ENCODE peak calls at places on chromosomes 12 and 14, in six cellular contexts. M is spleen, T is brain microvascular endothelial cell, B is cardiac muscle cell, J is psoas muscle, O is AG10803. S is an unnamed sample.

GRCh38 chr14:91349481-91350074 is 68.0 kb downstream of the CCDC88C start:
- DNase-seq in M (peak; percentile 45), T (no peak), B (no peak), J (no peak), O (no peak), S (no peak)

GRCh38 chr14:36183402-36183801 is 6.9 kb upstream of the PTCSC3 start:
- DNase-seq in M (no peak), T (no peak), B (no peak), J (no peak), O (no peak), S (no peak)

GRCh38 chr12:109705291-109705690 is 8.3 kb upstream of the FAM222A start:
- DNase-seq in M (no peak), T (no peak), B (no peak), J (no peak), O (no peak), S (no peak)

GRCh38 chr14:53190938-53191337 is 37.8 kb upstream of the DDHD1 start:
- DNase-seq in M (no peak), T (no peak), B (peak; percentile 29), J (no peak), O (no peak), S (peak; percentile 58)

GRCh38 chr14:64720190-64720589 is 16.0 kb downstream of the PLEKHG3 start:
- DNase-seq in M (no peak), T (peak; percentile 90), B (no peak), J (peak; percentile 13), O (peak; percentile 66), S (peak; percentile 86)

GRCh38 chr14:44081146-44081545 is 425.9 kb downstream of the FSCB start:
- DNase-seq in M (no peak), T (no peak), B (no peak), J (no peak), O (no peak), S (peak; percentile 9)

GRCh38 chr12:10243803-10244520 is 31.3 kb downstream of the GABARAPL1 start:
- DNase-seq in M (no peak), T (no peak), B (no peak), J (no peak), O (no peak), S (no peak)

GRCh38 chr12:49895773-49896172 is 7.9 kb downstream of the FAIM2 start:
- DNase-seq in M (no peak), T (no peak), B (no peak), J (peak; percentile 28), O (no peak), S (no peak)

GRCh38 chr12:117091758-117092510 is 7.3 kb downstream of the TESC start:
- DNase-seq in M (peak; percentile 47), T (no peak), B (no peak), J (no peak), O (no peak), S (no peak)

GRCh38 chr12:64691793-64692583 is 67.2 kb downstream of the GNS start:
- DNase-seq in M (no peak), T (no peak), B (no peak), J (no peak), O (no peak), S (no peak)

GRCh38 chr12:121611306-121611705 is 15.0 kb upstream of the ORAI1 start:
- DNase-seq in M (no peak), T (no peak), B (no peak), J (peak; percentile 67), O (no peak), S (no peak)

GRCh38 chr12:114692558-114693531 is 8.9 kb upstream of the TBX3 start:
- DNase-seq in M (no peak), T (no peak), B (no peak), J (no peak), O (peak; percentile 40), S (peak; percentile 36)

GRCh38 chr12:9047105-9047504 is 57.8 kb downstream of the KLRG1 start:
- DNase-seq in M (no peak), T (no peak), B (no peak), J (no peak), O (no peak), S (no peak)

GRCh38 chr14:80223696-80224465 is 12.6 kb upstream of the DIO2 start:
- DNase-seq in M (no peak), T (no peak), B (no peak), J (no peak), O (peak; percentile 12), S (peak; percentile 8)

GRCh38 chr14:75871181-75871880 is 110.5 kb downstream of the TGFB3 start:
- DNase-seq in M (no peak), T (no peak), B (peak; percentile 76), J (no peak), O (no peak), S (peak; percentile 38)

GRCh38 chr12:3661028-3661427 is 91.9 kb downstream of the CRACR2A start:
- DNase-seq in M (no peak), T (no peak), B (no peak), J (no peak), O (no peak), S (no peak)

GRCh38 chr12:76094754-76095153 is 10.3 kb upstream of the NAP1L1 start:
- DNase-seq in M (no peak), T (no peak), B (no peak), J (no peak), O (no peak), S (no peak)

GRCh38 chr12:119578112-119578511 is 15.5 kb upstream of the TMEM233 start:
- DNase-seq in M (no peak), T (no peak), B (peak; percentile 13), J (no peak), O (peak; percentile 7), S (peak; percentile 17)

GRCh38 chr12:51524386-51524901 is 66.6 kb upstream of the SCN8A start:
- DNase-seq in M (no peak), T (no peak), B (peak; percentile 5), J (no peak), O (no peak), S (no peak)

GRCh38 chr12:10909462-10909861 is at the start of gene TAS2R13:
- DNase-seq in M (no peak), T (no peak), B (no peak), J (no peak), O (no peak), S (no peak)

GRCh38 chr14:103520657-103521437 is 1.8 kb downstream of the CKB start:
- DNase-seq in M (peak; percentile 92), T (peak; percentile 47), B (peak; percentile 60), J (peak; percentile 89), O (peak; percentile 71), S (peak; percentile 58)

GRCh38 chr12:116556964-116557706 is 2.0 kb upstream of the MAP1LC3B2 start:
- DNase-seq in M (no peak), T (no peak), B (peak; percentile 59), J (no peak), O (peak; percentile 54), S (peak; percentile 26)

GRCh38 chr14:52827426-52827825 is 36.0 kb upstream of the GNPNAT1 start:
- DNase-seq in M (no peak), T (no peak), B (no peak), J (no peak), O (no peak), S (no peak)

GRCh38 chr14:104972301-104973211 is 5.6 kb downstream of the AHNAK2 start:
- DNase-seq in M (peak; percentile 71), T (no peak), B (no peak), J (peak; percentile 77), O (peak; percentile 80), S (peak; percentile 44)

GRCh38 chr14:42420071-42420470 is 813.4 kb downstream of the LRFN5 start:
- DNase-seq in M (no peak), T (no peak), B (no peak), J (no peak), O (no peak), S (no peak)

GRCh38 chr14:23539867-23540469 is 11.6 kb downstream of the ZFHX2 start:
- DNase-seq in M (peak; percentile 17), T (no peak), B (no peak), J (no peak), O (no peak), S (no peak)
- TF ChIP-seq CTCF in M (no peak), T (no peak), B (no peak), J (no peak), O (no peak), S (no peak)

DNA sequence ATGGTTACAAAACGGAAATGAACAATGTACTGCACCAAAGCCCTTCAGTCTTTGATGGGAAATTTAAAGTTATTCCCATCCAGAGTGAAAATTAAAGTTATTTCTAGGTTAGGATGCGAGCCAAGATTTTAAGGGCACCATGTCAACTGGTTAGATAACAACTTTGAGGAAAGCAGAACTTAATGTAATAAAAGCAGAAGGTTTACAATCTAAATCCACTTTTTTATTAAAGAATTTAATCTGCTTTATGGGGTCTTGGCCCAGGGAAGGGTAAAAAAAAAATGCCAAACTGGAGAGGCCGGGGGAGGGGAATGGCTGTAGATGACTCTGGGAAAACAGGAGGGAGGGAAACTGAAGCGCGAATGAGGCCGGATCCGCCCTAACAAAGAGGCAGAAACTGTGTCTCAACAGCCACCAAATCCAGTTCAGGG is 108.2 kb upstream of the ATF7IP start:
- DNase-seq in M (no peak), T (no peak), B (no peak), J (no peak), O (no peak), S (no peak)
- H3K4me3 ChIP-seq in M (no peak overlapping the region), T (no peak overlapping the region), B (peak overlapping the region; percentile 2), J (peak overlapping the region; percentile 25), O (no peak overlapping the region), S (no peak overlapping the region)

DNA sequence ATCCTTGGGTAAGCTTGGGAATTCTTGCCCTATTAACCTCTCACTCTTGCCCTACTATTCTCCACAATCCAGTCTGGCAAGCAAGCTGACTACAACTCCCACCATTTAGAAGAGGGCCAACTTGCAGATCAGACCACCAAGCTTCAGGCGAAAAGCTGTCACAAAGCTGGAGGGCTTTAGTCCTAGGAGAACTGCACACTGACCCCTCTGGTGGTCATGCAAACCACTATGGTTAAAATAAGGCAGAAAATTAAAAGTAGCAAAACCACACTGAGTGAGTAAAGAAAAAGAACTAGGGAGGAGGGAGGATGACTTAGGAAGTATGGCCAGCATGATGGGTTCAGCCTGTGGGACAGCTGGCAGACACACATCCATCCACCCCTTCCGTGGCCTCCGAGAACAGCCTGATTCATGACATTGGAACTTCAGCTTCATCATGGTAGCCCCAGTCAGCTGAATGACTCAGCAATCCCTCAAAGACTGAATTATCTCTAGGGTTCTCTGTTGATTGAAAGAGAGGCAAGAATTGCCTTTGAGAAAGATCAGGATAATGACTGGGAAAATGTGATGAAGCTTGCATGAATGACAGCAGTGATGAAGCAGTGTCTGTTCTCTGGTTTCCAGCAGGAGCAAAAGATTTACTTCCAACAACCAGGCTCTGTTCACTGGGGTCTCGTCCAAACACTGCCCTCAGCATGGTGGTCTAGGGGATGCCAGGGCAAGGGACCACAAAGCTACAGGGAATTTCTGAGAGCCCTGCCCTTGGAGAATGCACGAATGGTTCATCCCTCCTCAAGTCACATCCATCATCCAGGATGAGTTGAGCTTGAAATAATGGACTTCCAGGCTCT is 24.4 kb downstream of the PITPNM2 start:
- DNase-seq in M (no peak), T (peak; percentile 99), B (peak; percentile 97), J (peak; percentile 67), O (peak; percentile 99), S (peak; percentile 96)
- TF ChIP-seq CTCF in M (no peak), T (peak; percentile 74), B (peak; percentile 44), J (no peak), O (peak; percentile 55), S (peak; percentile 41)

DNA sequence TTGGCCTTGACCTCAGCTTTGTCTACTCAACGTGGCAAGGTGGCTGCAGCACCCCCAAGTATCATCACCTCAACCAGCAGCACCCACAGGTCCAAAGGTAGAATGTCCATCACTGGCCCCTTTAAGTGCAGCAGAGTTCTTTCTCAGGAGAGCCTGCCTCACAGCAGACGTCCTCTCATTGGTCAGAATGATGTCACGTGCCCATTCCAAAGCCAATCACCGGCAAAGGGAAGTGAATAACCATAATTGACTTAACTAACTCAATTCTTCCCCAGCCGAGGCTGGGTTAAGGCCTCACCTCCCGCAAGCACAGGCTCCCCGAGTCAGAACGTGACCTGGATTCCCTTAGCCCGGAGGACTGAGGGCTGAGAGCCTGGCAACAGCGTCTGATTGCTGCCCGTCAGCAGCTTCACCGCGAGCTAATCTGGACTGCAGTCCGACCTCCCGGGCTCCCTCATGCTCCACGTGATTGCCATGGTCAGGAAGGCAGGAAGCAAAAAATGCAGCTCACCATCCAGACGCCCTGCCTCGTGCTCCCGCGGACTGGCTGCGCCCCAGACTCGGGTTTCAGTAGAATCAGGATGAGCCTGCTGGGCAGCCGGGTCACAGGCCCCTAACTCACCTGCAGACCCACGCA is 92.1 kb upstream of the FZD10 start:
- DNase-seq in M (no peak), T (no peak), B (no peak), J (no peak), O (no peak), S (no peak)
- H3K4me3 ChIP-seq in M (no peak overlapping the region), T (no peak overlapping the region), B (no peak overlapping the region), J (peak overlapping the region; percentile 28), O (no peak overlapping the region), S (no peak overlapping the region)